ENCODE peak calls at places on chromosomes 2 and 18, in eight cellular contexts. S is HTR-8/SVneo; G is upper lobe of right lung; J is CD4-positive, alpha-beta T cell; Y is GDM1; W is ovary; V is choroid plexus epithelial cell; P is activated CD8-positive, alpha-beta memory T cell treated with anti-CD3 and anti-CD28 coated beads for 48 hours. C is an unnamed sample.

GRCh38 chr2:217610411-217610814 is 392.4 kb downstream of the TNS1 start:
- DNase-seq in S (no peak), G (no peak), J (no peak), Y (no peak), W (no peak), V (no peak), P (peak), C (no peak)

GRCh38 chr2:172376505-172377125 is 50.8 kb upstream of the ITGA6 start:
- DNase-seq in S (no peak), G (no peak), J (no peak), Y (no peak), W (no peak), V (no peak), P (no peak), C (no peak)

GRCh38 chr2:240213476-240214391 is 73.3 kb upstream of the OTOS start:
- DNase-seq in S (no peak), G (no peak), J (no peak), Y (no peak), W (no peak), V (no peak), P (no peak), C (no peak)

GRCh38 chr2:216635171-216635570 is 2.0 kb downstream of the IGFBP2 start:
- DNase-seq in S (no peak), G (no peak), J (no peak), Y (no peak), W (no peak), V (peak), P (no peak), C (no peak)

GRCh38 chr2:226478121-226478809 is 321.4 kb downstream of the IRS1 start:
- DNase-seq in S (peak), G (no peak), J (no peak), Y (no peak), W (peak), V (peak), P (no peak), C (no peak)

GRCh38 chr2:53829252-53829651 is 30.5 kb downstream of the GPR75 start:
- DNase-seq in S (no peak), G (no peak), J (no peak), Y (no peak), W (no peak), V (no peak), P (no peak), C (no peak)

GRCh38 chr2:201235865-201236811 is 24.2 kb upstream of the CASP8 start:
- DNase-seq in S (peak), G (peak), J (peak), Y (peak), W (peak), V (peak), P (no peak), C (no peak)

GRCh38 chr2:134458454-134458853 is 204.6 kb downstream of the MGAT5 start:
- DNase-seq in S (no peak), G (no peak), J (no peak), Y (no peak), W (no peak), V (no peak), P (no peak), C (no peak)

GRCh38 chr2:167196461-167197252 is 308.4 kb downstream of the XIRP2 start:
- DNase-seq in S (no peak), G (no peak), J (no peak), Y (peak), W (no peak), V (peak), P (no peak), C (no peak)

GRCh38 chr18:9988665-9989064 is 74.8 kb downstream of the VAPA start:
- DNase-seq in S (no peak), G (no peak), J (no peak), Y (no peak), W (no peak), V (no peak), P (no peak), C (no peak)

GRCh38 chr2:164903944-164904343 is 51.4 kb downstream of the SLC38A11 start:
- DNase-seq in S (no peak), G (no peak), J (no peak), Y (peak), W (no peak), V (no peak), P (no peak), C (no peak)

GRCh38 chr2:9964334-9964980 is 13.0 kb downstream of the GRHL1 start:
- DNase-seq in S (no peak), G (no peak), J (no peak), Y (no peak), W (no peak), V (no peak), P (no peak), C (no peak)

GRCh38 chr2:53437371-53437770 is 330.2 kb upstream of the CHAC2 start:
- DNase-seq in S (no peak), G (no peak), J (no peak), Y (no peak), W (no peak), V (no peak), P (no peak), C (no peak)

GRCh38 chr18:69491576-69491975 is 90.9 kb downstream of the DOK6 start:
- DNase-seq in S (no peak), G (no peak), J (no peak), Y (no peak), W (no peak), V (peak), P (no peak), C (no peak)

GRCh38 chr2:130824492-130825061 is 12.1 kb upstream of the ARHGEF4 start:
- DNase-seq in S (peak), G (peak), J (peak), Y (no peak), W (no peak), V (peak), P (peak), C (peak)

GRCh38 chr2:59933948-59934347 is 619.5 kb downstream of the BCL11A start:
- DNase-seq in S (no peak), G (no peak), J (no peak), Y (no peak), W (no peak), V (no peak), P (no peak), C (no peak)

GRCh38 chr2:211359353-211359752 is 803.0 kb downstream of the CPS1 start:
- DNase-seq in S (no peak), G (no peak), J (no peak), Y (no peak), W (no peak), V (no peak), P (no peak), C (no peak)

GRCh38 chr18:42392416-42392815 is 437.4 kb downstream of the PIK3C3 start:
- DNase-seq in S (no peak), G (no peak), J (no peak), Y (no peak), W (no peak), V (no peak), P (no peak), C (no peak)

C was measured in T-helper 22 cell.